ENCODE peak calls at places on chromosomes 12 and 14, in eight cellular contexts. D is G401; N is H9; S is cardiac fibroblast; V is fibroblast of mammary gland; L is activated naive CD8-positive, alpha-beta T cell treated with anti-CD3 and anti-CD28 coated beads, Interleukin-2, amount 50 U/mL, for 24 hours; B is myocyte; P is H54. J is an unnamed sample.

GRCh38 chr12:5874514-5874913 is 70.5 kb downstream of the ANO2 start:
- DNase-seq in N (no peak), P (no peak), L (no peak), V (no peak), S (no peak), D (no peak), B (no peak), J (no peak)

GRCh38 chr12:121138284-121138683 is 5.6 kb downstream of the P2RX7 start:
- DNase-seq in S (no peak), P (no peak), D (no peak), N (no peak), L (no peak), B (no peak), V (no peak), J (no peak)

GRCh38 chr12:79959484-79959883 is 24.6 kb upstream of the PPP1R12A start:
- DNase-seq in N (no peak), S (no peak), P (no peak), B (peak; percentile 40), L (no peak), V (no peak), D (peak; percentile 6), J (no peak)

GRCh38 chr14:92754956-92755355 is 6.5 kb upstream of the LGMN start:
- DNase-seq in V (no peak), P (no peak), L (no peak), S (no peak), N (no peak), B (peak; percentile 15), D (no peak), J (no peak)

GRCh38 chr12:49903700-49904423 is at the start of gene FAIM2:
- DNase-seq in V (peak; percentile 69), B (peak; percentile 78), P (no peak), S (peak; percentile 42), N (peak; percentile 62), D (peak; percentile 89), L (peak; percentile 59), J (peak; percentile 54)

GRCh38 chr14:104542871-104543830 is 36.4 kb upstream of the C14orf180 start:
- DNase-seq in N (no peak), S (no peak), P (no peak), B (no peak), D (no peak), L (no peak), V (no peak), J (no peak)

GRCh38 chr12:14416658-14417057 is 51.2 kb downstream of the ATF7IP start:
- DNase-seq in S (peak; percentile 90), V (peak; percentile 91), D (peak; percentile 84), B (peak; percentile 76), P (no peak), L (no peak), N (peak; percentile 46), J (peak; percentile 93)

GRCh38 chr12:109153711-109154434 is 37.5 kb downstream of the ACACB start:
- DNase-seq in N (peak; percentile 57), L (peak; percentile 3), S (no peak), B (no peak), P (no peak), V (no peak), D (no peak), J (no peak)

GRCh38 chr12:132638541-132639408 is 20.2 kb downstream of the P2RX2 start:
- DNase-seq in S (peak; percentile 67), V (peak; percentile 81), L (no peak), B (peak; percentile 66), D (peak; percentile 27), N (peak; percentile 64), P (no peak), J (peak; percentile 86)

GRCh38 chr14:94685166-94685581 is 73.0 kb downstream of the SERPINA3 start:
- DNase-seq in B (no peak), S (no peak), L (no peak), V (no peak), D (no peak), P (no peak), N (peak; percentile 57), J (no peak)

GRCh38 chr12:11729439-11730150 is 80.1 kb downstream of the ETV6 start:
- DNase-seq in S (peak; percentile 20), B (no peak), D (no peak), L (no peak), N (no peak), V (no peak), P (no peak), J (no peak)

GRCh38 chr12:10151621-10152020 is 20.3 kb downstream of the OLR1 start:
- DNase-seq in V (no peak), B (no peak), L (no peak), N (no peak), D (no peak), P (no peak), S (no peak), J (peak; percentile 15)

GRCh38 chr14:68372363-68372762 is 420.5 kb downstream of the ZFP36L1 start:
- DNase-seq in N (no peak), L (no peak), D (no peak), B (no peak), V (no peak), P (no peak), S (no peak), J (no peak)

GRCh38 chr12:66823857-66824570 is 145.1 kb upstream of the GRIP1 start:
- DNase-seq in S (no peak), D (no peak), L (no peak), P (peak; percentile 2), B (no peak), N (no peak), V (no peak), J (peak; percentile 19)

GRCh38 chr12:93502802-93503623 is 35.7 kb downstream of the MRPL42 start:
- DNase-seq in V (peak; percentile 55), B (peak; percentile 51), D (peak; percentile 65), N (no peak), L (peak; percentile 56), S (peak; percentile 69), P (no peak), J (peak; percentile 40)

GRCh38 chr12:22477166-22477893 is 67.0 kb downstream of the C2CD5 start:
- DNase-seq in L (no peak), P (no peak), B (peak; percentile 36), V (peak; percentile 80), N (no peak), D (no peak), S (peak; percentile 96), J (peak; percentile 94)

GRCh38 chr12:92065664-92066063 is 80.0 kb downstream of the BTG1 start:
- DNase-seq in D (no peak), S (no peak), P (no peak), B (no peak), V (no peak), L (no peak), N (no peak), J (no peak)

GRCh38 chr14:98946995-98947394 is 325.0 kb downstream of the BCL11B start:
- DNase-seq in B (no peak), N (no peak), P (no peak), V (no peak), S (no peak), L (no peak), D (peak; percentile 6), J (no peak)

GRCh38 chr12:94571556-94571955 is 78.8 kb downstream of the TMCC3 start:
- DNase-seq in D (no peak), B (peak; percentile 12), N (no peak), S (peak; percentile 88), V (peak; percentile 85), L (no peak), P (peak; percentile 43), J (peak; percentile 96)

GRCh38 chr12:24478254-24478653 is 470.6 kb downstream of the BCAT1 start:
- DNase-seq in N (no peak), D (no peak), B (no peak), S (no peak), L (no peak), V (no peak), P (no peak), J (no peak)

GRCh38 chr12:5489760-5490432 is 58.0 kb downstream of the NTF3 start:
- DNase-seq in P (no peak), B (no peak), D (peak; percentile 42), L (no peak), V (no peak), N (no peak), S (no peak), J (no peak)

GRCh38 chr14:31018057-31018645 is 7.3 kb upstream of the AP4S1 start:
- DNase-seq in D (no peak), S (no peak), V (no peak), P (no peak), B (no peak), N (no peak), L (no peak), J (no peak)

GRCh38 chr12:54140958-54141388 is 47.8 kb downstream of the SMUG1 start:
- DNase-seq in S (no peak), P (no peak), D (no peak), N (no peak), V (peak; percentile 41), B (no peak), L (no peak), J (no peak)

GRCh38 chr14:20631023-20631820 is 10.3 kb downstream of the OR6S1 start:
- DNase-seq in S (peak; percentile 86), L (peak; percentile 66), V (peak; percentile 70), N (peak; percentile 71), P (no peak), D (peak; percentile 64), B (peak; percentile 47), J (peak; percentile 68)

GRCh38 chr12:112419269-112420133 is 754 bp downstream of the PTPN11 start:
- DNase-seq in V (peak; percentile 78), P (peak; percentile 82), L (peak; percentile 37), S (peak; percentile 91), D (no peak), N (peak; percentile 73), B (peak; percentile 82), J (peak; percentile 86)

GRCh38 chr12:46956451-46957035 is 122.9 kb upstream of the PCED1B start:
- DNase-seq in B (peak; percentile 80), S (no peak), N (no peak), D (no peak), P (no peak), V (no peak), L (no peak), J (no peak)

GRCh38 chr12:122888232-122888752 is 7.6 kb downstream of the VPS37B start:
- DNase-seq in S (peak; percentile 91), D (peak; percentile 85), V (peak; percentile 63), P (peak; percentile 25), L (no peak), N (peak; percentile 83), B (no peak), J (peak; percentile 90)

J was measured in iris pigment epithelial cell.